ENCODE peak calls at places on chromosome 20, in seven cellular contexts. One of them, this sample, is unnamed.

GRCh38 chr20:57505991-57506390 is 18.9 kb downstream of the CTCFL start:
- DNase-seq in ascending aorta: no peak
- DNase-seq in AG04449: no peak
- DNase-seq in activated T-helper 1 cell treated with Interleukin-2 at 50 U/mL for 16 hours: no peak
- DNase-seq in NCI-H2081 treated with DMSO at 0.1 percent for 48 hours: no peak
- DNase-seq in stimulated activated CD4-positive, alpha-beta T cell treated with anti-CD3 and anti-CD28 coated beads, TNF-alpha, amount 100 ng/mL, for 24 hours: no peak
- DNase-seq in activated gamma-delta T cell: no peak
- DNase-seq in this sample: no peak

GRCh38 chr20:37262516-37262915 is 902 bp upstream of the GHRH start:
- DNase-seq in ascending aorta: no peak
- DNase-seq in AG04449: no peak
- DNase-seq in activated T-helper 1 cell treated with Interleukin-2 at 50 U/mL for 16 hours: no peak
- DNase-seq in NCI-H2081 treated with DMSO at 0.1 percent for 48 hours: no peak
- DNase-seq in stimulated activated CD4-positive, alpha-beta T cell treated with anti-CD3 and anti-CD28 coated beads, TNF-alpha, amount 100 ng/mL, for 24 hours: no peak
- DNase-seq in activated gamma-delta T cell: no peak
- DNase-seq in this sample: no peak

GRCh38 chr20:57526067-57526884 is 1.3 kb upstream of the CTCFL start:
- DNase-seq in ascending aorta: no peak
- DNase-seq in AG04449: no peak
- DNase-seq in activated T-helper 1 cell treated with Interleukin-2 at 50 U/mL for 16 hours: no peak
- DNase-seq in NCI-H2081 treated with DMSO at 0.1 percent for 48 hours: no peak
- DNase-seq in stimulated activated CD4-positive, alpha-beta T cell treated with anti-CD3 and anti-CD28 coated beads, TNF-alpha, amount 100 ng/mL, for 24 hours: no peak
- DNase-seq in activated gamma-delta T cell: no peak
- DNase-seq in this sample: no peak

GRCh38 chr20:23167436-23167835 is 81.3 kb upstream of the CD93 start:
- DNase-seq in ascending aorta: no peak
- DNase-seq in AG04449: no peak
- DNase-seq in activated T-helper 1 cell treated with Interleukin-2 at 50 U/mL for 16 hours: no peak
- DNase-seq in NCI-H2081 treated with DMSO at 0.1 percent for 48 hours: no peak
- DNase-seq in stimulated activated CD4-positive, alpha-beta T cell treated with anti-CD3 and anti-CD28 coated beads, TNF-alpha, amount 100 ng/mL, for 24 hours: no peak
- DNase-seq in activated gamma-delta T cell: no peak
- DNase-seq in this sample: no peak

GRCh38 chr20:43508106-43508505 is 609 bp downstream of the L3MBTL1 start:
- DNase-seq in ascending aorta: no peak
- DNase-seq in AG04449: no peak
- DNase-seq in activated T-helper 1 cell treated with Interleukin-2 at 50 U/mL for 16 hours: no peak
- DNase-seq in NCI-H2081 treated with DMSO at 0.1 percent for 48 hours: no peak
- DNase-seq in stimulated activated CD4-positive, alpha-beta T cell treated with anti-CD3 and anti-CD28 coated beads, TNF-alpha, amount 100 ng/mL, for 24 hours: no peak
- DNase-seq in activated gamma-delta T cell: no peak
- DNase-seq in this sample: no peak

GRCh38 chr20:14062786-14063185 is 67.5 kb downstream of the MACROD2 start:
- DNase-seq in ascending aorta: no peak
- DNase-seq in AG04449: no peak
- DNase-seq in activated T-helper 1 cell treated with Interleukin-2 at 50 U/mL for 16 hours: no peak
- DNase-seq in NCI-H2081 treated with DMSO at 0.1 percent for 48 hours: no peak
- DNase-seq in stimulated activated CD4-positive, alpha-beta T cell treated with anti-CD3 and anti-CD28 coated beads, TNF-alpha, amount 100 ng/mL, for 24 hours: no peak
- DNase-seq in activated gamma-delta T cell: no peak
- DNase-seq in this sample: no peak

GRCh38 chr20:9068232-9068781 is 580 bp upstream of the PLCB4 start:
- DNase-seq in ascending aorta: no peak
- DNase-seq in AG04449: no peak
- DNase-seq in activated T-helper 1 cell treated with Interleukin-2 at 50 U/mL for 16 hours: no peak
- DNase-seq in NCI-H2081 treated with DMSO at 0.1 percent for 48 hours: no peak
- DNase-seq in stimulated activated CD4-positive, alpha-beta T cell treated with anti-CD3 and anti-CD28 coated beads, TNF-alpha, amount 100 ng/mL, for 24 hours: no peak
- DNase-seq in activated gamma-delta T cell: no peak
- DNase-seq in this sample: no peak

GRCh38 chr20:50635676-50636600 is 55.4 kb downstream of the RIPOR3 start:
- DNase-seq in ascending aorta: no peak
- DNase-seq in AG04449: no peak
- DNase-seq in activated T-helper 1 cell treated with Interleukin-2 at 50 U/mL for 16 hours: peak; percentile 17
- DNase-seq in NCI-H2081 treated with DMSO at 0.1 percent for 48 hours: no peak
- DNase-seq in stimulated activated CD4-positive, alpha-beta T cell treated with anti-CD3 and anti-CD28 coated beads, TNF-alpha, amount 100 ng/mL, for 24 hours: peak; percentile 22
- DNase-seq in activated gamma-delta T cell: no peak
- DNase-seq in this sample: no peak

GRCh38 chr20:25072226-25072811 is 9.6 kb downstream of the VSX1 start:
- DNase-seq in ascending aorta: no peak
- DNase-seq in AG04449: no peak
- DNase-seq in activated T-helper 1 cell treated with Interleukin-2 at 50 U/mL for 16 hours: no peak
- DNase-seq in NCI-H2081 treated with DMSO at 0.1 percent for 48 hours: no peak
- DNase-seq in stimulated activated CD4-positive, alpha-beta T cell treated with anti-CD3 and anti-CD28 coated beads, TNF-alpha, amount 100 ng/mL, for 24 hours: no peak
- DNase-seq in activated gamma-delta T cell: no peak
- DNase-seq in this sample: no peak

GRCh38 chr20:11995750-11996567 is 78.3 kb downstream of the BTBD3 start:
- DNase-seq in ascending aorta: no peak
- DNase-seq in AG04449: no peak
- DNase-seq in activated T-helper 1 cell treated with Interleukin-2 at 50 U/mL for 16 hours: no peak
- DNase-seq in NCI-H2081 treated with DMSO at 0.1 percent for 48 hours: no peak
- DNase-seq in stimulated activated CD4-positive, alpha-beta T cell treated with anti-CD3 and anti-CD28 coated beads, TNF-alpha, amount 100 ng/mL, for 24 hours: no peak
- DNase-seq in activated gamma-delta T cell: no peak
- DNase-seq in this sample: no peak

GRCh38 chr20:18683839-18684238 is 96.0 kb downstream of the DTD1 start:
- DNase-seq in ascending aorta: no peak
- DNase-seq in AG04449: no peak
- DNase-seq in activated T-helper 1 cell treated with Interleukin-2 at 50 U/mL for 16 hours: no peak
- DNase-seq in NCI-H2081 treated with DMSO at 0.1 percent for 48 hours: no peak
- DNase-seq in stimulated activated CD4-positive, alpha-beta T cell treated with anti-CD3 and anti-CD28 coated beads, TNF-alpha, amount 100 ng/mL, for 24 hours: no peak
- DNase-seq in activated gamma-delta T cell: no peak
- DNase-seq in this sample: no peak

GRCh38 chr20:62019881-62020492 is 45.7 kb downstream of the TAF4 start:
- DNase-seq in ascending aorta: no peak
- DNase-seq in AG04449: no peak
- DNase-seq in activated T-helper 1 cell treated with Interleukin-2 at 50 U/mL for 16 hours: no peak
- DNase-seq in NCI-H2081 treated with DMSO at 0.1 percent for 48 hours: no peak
- DNase-seq in stimulated activated CD4-positive, alpha-beta T cell treated with anti-CD3 and anti-CD28 coated beads, TNF-alpha, amount 100 ng/mL, for 24 hours: no peak
- DNase-seq in activated gamma-delta T cell: no peak
- DNase-seq in this sample: no peak

GRCh38 chr20:5888051-5888450 is 62.3 kb downstream of the TRMT6 start:
- DNase-seq in ascending aorta: no peak
- DNase-seq in AG04449: no peak
- DNase-seq in activated T-helper 1 cell treated with Interleukin-2 at 50 U/mL for 16 hours: no peak
- DNase-seq in NCI-H2081 treated with DMSO at 0.1 percent for 48 hours: no peak
- DNase-seq in stimulated activated CD4-positive, alpha-beta T cell treated with anti-CD3 and anti-CD28 coated beads, TNF-alpha, amount 100 ng/mL, for 24 hours: no peak
- DNase-seq in activated gamma-delta T cell: no peak
- DNase-seq in this sample: no peak

GRCh38 chr20:40637176-40637575 is 51.9 kb downstream of the MAFB start:
- DNase-seq in ascending aorta: no peak
- DNase-seq in AG04449: no peak
- DNase-seq in activated T-helper 1 cell treated with Interleukin-2 at 50 U/mL for 16 hours: no peak
- DNase-seq in NCI-H2081 treated with DMSO at 0.1 percent for 48 hours: no peak
- DNase-seq in stimulated activated CD4-positive, alpha-beta T cell treated with anti-CD3 and anti-CD28 coated beads, TNF-alpha, amount 100 ng/mL, for 24 hours: no peak
- DNase-seq in activated gamma-delta T cell: no peak
- DNase-seq in this sample: no peak

GRCh38 chr20:18364768-18365167 is 76.4 kb downstream of the ZNF133 start:
- DNase-seq in ascending aorta: no peak
- DNase-seq in AG04449: no peak
- DNase-seq in activated T-helper 1 cell treated with Interleukin-2 at 50 U/mL for 16 hours: no peak
- DNase-seq in NCI-H2081 treated with DMSO at 0.1 percent for 48 hours: no peak
- DNase-seq in stimulated activated CD4-positive, alpha-beta T cell treated with anti-CD3 and anti-CD28 coated beads, TNF-alpha, amount 100 ng/mL, for 24 hours: no peak
- DNase-seq in activated gamma-delta T cell: no peak
- DNase-seq in this sample: no peak

GRCh38 chr20:57399587-57400261 is 8.5 kb downstream of the RBM38 start:
- DNase-seq in ascending aorta: no peak
- DNase-seq in AG04449: no peak
- DNase-seq in activated T-helper 1 cell treated with Interleukin-2 at 50 U/mL for 16 hours: no peak
- DNase-seq in NCI-H2081 treated with DMSO at 0.1 percent for 48 hours: no peak
- DNase-seq in stimulated activated CD4-positive, alpha-beta T cell treated with anti-CD3 and anti-CD28 coated beads, TNF-alpha, amount 100 ng/mL, for 24 hours: no peak
- DNase-seq in activated gamma-delta T cell: no peak
- DNase-seq in this sample: no peak

GRCh38 chr20:32898721-32899120 is 40.0 kb downstream of the EFCAB8 start:
- DNase-seq in ascending aorta: no peak
- DNase-seq in AG04449: peak; percentile 63
- DNase-seq in activated T-helper 1 cell treated with Interleukin-2 at 50 U/mL for 16 hours: no peak
- DNase-seq in NCI-H2081 treated with DMSO at 0.1 percent for 48 hours: no peak
- DNase-seq in stimulated activated CD4-positive, alpha-beta T cell treated with anti-CD3 and anti-CD28 coated beads, TNF-alpha, amount 100 ng/mL, for 24 hours: no peak
- DNase-seq in activated gamma-delta T cell: no peak
- DNase-seq in this sample: no peak

GRCh38 chr20:46985671-46986070 is 91.0 kb downstream of the EYA2 start:
- DNase-seq in ascending aorta: no peak
- DNase-seq in AG04449: no peak
- DNase-seq in activated T-helper 1 cell treated with Interleukin-2 at 50 U/mL for 16 hours: no peak
- DNase-seq in NCI-H2081 treated with DMSO at 0.1 percent for 48 hours: no peak
- DNase-seq in stimulated activated CD4-positive, alpha-beta T cell treated with anti-CD3 and anti-CD28 coated beads, TNF-alpha, amount 100 ng/mL, for 24 hours: no peak
- DNase-seq in activated gamma-delta T cell: no peak
- DNase-seq in this sample: no peak

GRCh38 chr20:38863024-38863851 is 57.7 kb downstream of the PPP1R16B start:
- DNase-seq in ascending aorta: no peak
- DNase-seq in AG04449: no peak
- DNase-seq in activated T-helper 1 cell treated with Interleukin-2 at 50 U/mL for 16 hours: peak; percentile 28
- DNase-seq in NCI-H2081 treated with DMSO at 0.1 percent for 48 hours: no peak
- DNase-seq in stimulated activated CD4-positive, alpha-beta T cell treated with anti-CD3 and anti-CD28 coated beads, TNF-alpha, amount 100 ng/mL, for 24 hours: peak; percentile 39
- DNase-seq in activated gamma-delta T cell: no peak
- DNase-seq in this sample: peak; percentile 44

GRCh38 chr20:50521221-50521642 is 11.0 kb downstream of the PTPN1 start:
- DNase-seq in ascending aorta: no peak
- DNase-seq in AG04449: no peak
- DNase-seq in activated T-helper 1 cell treated with Interleukin-2 at 50 U/mL for 16 hours: no peak
- DNase-seq in NCI-H2081 treated with DMSO at 0.1 percent for 48 hours: no peak
- DNase-seq in stimulated activated CD4-positive, alpha-beta T cell treated with anti-CD3 and anti-CD28 coated beads, TNF-alpha, amount 100 ng/mL, for 24 hours: no peak
- DNase-seq in activated gamma-delta T cell: no peak
- DNase-seq in this sample: no peak

GRCh38 chr20:44885392-44886275 is at the start of gene YWHAB:
- DNase-seq in ascending aorta: peak; percentile 96
- DNase-seq in AG04449: peak; percentile 70
- DNase-seq in activated T-helper 1 cell treated with Interleukin-2 at 50 U/mL for 16 hours: peak; percentile 97
- DNase-seq in NCI-H2081 treated with DMSO at 0.1 percent for 48 hours: peak; percentile 67
- DNase-seq in stimulated activated CD4-positive, alpha-beta T cell treated with anti-CD3 and anti-CD28 coated beads, TNF-alpha, amount 100 ng/mL, for 24 hours: peak; percentile 96
- DNase-seq in activated gamma-delta T cell: peak; percentile 97
- DNase-seq in this sample: peak; percentile 97

GRCh38 chr20:32316667-32317066 is 39.2 kb downstream of the KIF3B start:
- DNase-seq in ascending aorta: no peak
- DNase-seq in AG04449: no peak
- DNase-seq in activated T-helper 1 cell treated with Interleukin-2 at 50 U/mL for 16 hours: no peak
- DNase-seq in NCI-H2081 treated with DMSO at 0.1 percent for 48 hours: no peak
- DNase-seq in stimulated activated CD4-positive, alpha-beta T cell treated with anti-CD3 and anti-CD28 coated beads, TNF-alpha, amount 100 ng/mL, for 24 hours: no peak
- DNase-seq in activated gamma-delta T cell: no peak
- DNase-seq in this sample: no peak

GRCh38 chr20:3677733-3678132 is 4.1 kb downstream of the ADAM33 start:
- DNase-seq in ascending aorta: no peak
- DNase-seq in AG04449: no peak
- DNase-seq in activated T-helper 1 cell treated with Interleukin-2 at 50 U/mL for 16 hours: no peak
- DNase-seq in NCI-H2081 treated with DMSO at 0.1 percent for 48 hours: no peak
- DNase-seq in stimulated activated CD4-positive, alpha-beta T cell treated with anti-CD3 and anti-CD28 coated beads, TNF-alpha, amount 100 ng/mL, for 24 hours: no peak
- DNase-seq in activated gamma-delta T cell: no peak
- DNase-seq in this sample: no peak

GRCh38 chr20:23446505-23446904 is 6.2 kb downstream of the CST11 start:
- DNase-seq in ascending aorta: no peak
- DNase-seq in AG04449: no peak
- DNase-seq in activated T-helper 1 cell treated with Interleukin-2 at 50 U/mL for 16 hours: no peak
- DNase-seq in NCI-H2081 treated with DMSO at 0.1 percent for 48 hours: no peak
- DNase-seq in stimulated activated CD4-positive, alpha-beta T cell treated with anti-CD3 and anti-CD28 coated beads, TNF-alpha, amount 100 ng/mL, for 24 hours: no peak
- DNase-seq in activated gamma-delta T cell: no peak
- DNase-seq in this sample: no peak

GRCh38 chr20:36856691-36857635 is 19.0 kb upstream of the TLDC2 start:
- DNase-seq in ascending aorta: no peak
- DNase-seq in AG04449: no peak
- DNase-seq in activated T-helper 1 cell treated with Interleukin-2 at 50 U/mL for 16 hours: peak; percentile 20
- DNase-seq in NCI-H2081 treated with DMSO at 0.1 percent for 48 hours: no peak
- DNase-seq in stimulated activated CD4-positive, alpha-beta T cell treated with anti-CD3 and anti-CD28 coated beads, TNF-alpha, amount 100 ng/mL, for 24 hours: no peak
- DNase-seq in activated gamma-delta T cell: no peak
- DNase-seq in this sample: no peak

GRCh38 chr20:34871966-34872603 is 571 bp downstream of the GGT7 start:
- DNase-seq in ascending aorta: no peak
- DNase-seq in AG04449: no peak
- DNase-seq in activated T-helper 1 cell treated with Interleukin-2 at 50 U/mL for 16 hours: no peak
- DNase-seq in NCI-H2081 treated with DMSO at 0.1 percent for 48 hours: no peak
- DNase-seq in stimulated activated CD4-positive, alpha-beta T cell treated with anti-CD3 and anti-CD28 coated beads, TNF-alpha, amount 100 ng/mL, for 24 hours: no peak
- DNase-seq in activated gamma-delta T cell: no peak
- DNase-seq in this sample: no peak

GRCh38 chr20:63855363-63856110 is 5.8 kb upstream of the ABHD16B start:
- DNase-seq in ascending aorta: no peak
- DNase-seq in AG04449: no peak
- DNase-seq in activated T-helper 1 cell treated with Interleukin-2 at 50 U/mL for 16 hours: no peak
- DNase-seq in NCI-H2081 treated with DMSO at 0.1 percent for 48 hours: no peak
- DNase-seq in stimulated activated CD4-positive, alpha-beta T cell treated with anti-CD3 and anti-CD28 coated beads, TNF-alpha, amount 100 ng/mL, for 24 hours: no peak
- DNase-seq in activated gamma-delta T cell: no peak
- DNase-seq in this sample: no peak

GRCh38 chr20:6140947-6141346 is 18.1 kb upstream of the FERMT1 start:
- DNase-seq in ascending aorta: no peak
- DNase-seq in AG04449: no peak
- DNase-seq in activated T-helper 1 cell treated with Interleukin-2 at 50 U/mL for 16 hours: no peak
- DNase-seq in NCI-H2081 treated with DMSO at 0.1 percent for 48 hours: no peak
- DNase-seq in stimulated activated CD4-positive, alpha-beta T cell treated with anti-CD3 and anti-CD28 coated beads, TNF-alpha, amount 100 ng/mL, for 24 hours: no peak
- DNase-seq in activated gamma-delta T cell: no peak
- DNase-seq in this sample: no peak

GRCh38 chr20:8094845-8095244 is 37.2 kb upstream of the PLCB1 start:
- DNase-seq in ascending aorta: no peak
- DNase-seq in AG04449: no peak
- DNase-seq in activated T-helper 1 cell treated with Interleukin-2 at 50 U/mL for 16 hours: no peak
- DNase-seq in NCI-H2081 treated with DMSO at 0.1 percent for 48 hours: no peak
- DNase-seq in stimulated activated CD4-positive, alpha-beta T cell treated with anti-CD3 and anti-CD28 coated beads, TNF-alpha, amount 100 ng/mL, for 24 hours: no peak
- DNase-seq in activated gamma-delta T cell: no peak
- DNase-seq in this sample: no peak

GRCh38 chr20:63433756-63434531 is 38.5 kb downstream of the KCNQ2 start:
- DNase-seq in ascending aorta: no peak
- DNase-seq in AG04449: no peak
- DNase-seq in activated T-helper 1 cell treated with Interleukin-2 at 50 U/mL for 16 hours: no peak
- DNase-seq in NCI-H2081 treated with DMSO at 0.1 percent for 48 hours: no peak
- DNase-seq in stimulated activated CD4-positive, alpha-beta T cell treated with anti-CD3 and anti-CD28 coated beads, TNF-alpha, amount 100 ng/mL, for 24 hours: no peak
- DNase-seq in activated gamma-delta T cell: no peak
- DNase-seq in this sample: no peak